ENCODE peak calls at places on chromosomes 3 and 15, in five cellular contexts. D is GM23338; K is suprapubic skin; U is neural progenitor cell; B is effector memory CD4-positive, alpha-beta T cell. A is an unnamed sample. For H3K4me1, the result is how much of the 10 kb centered on the place peaks cover.

GRCh38 chr3:123028233-123028828 is 768 bp upstream of the SEMA5B start:
- DNase-seq in K (no peak), U (peak), D (peak), B (no peak), A (no peak)

GRCh38 chr15:48352474-48353072 is 21.3 kb downstream of the DUT start:
- DNase-seq in B (no peak), U (peak), D (peak), K (no peak), A (peak)

GRCh38 chr3:30498587-30498967 is 107.8 kb upstream of the TGFBR2 start:
- DNase-seq in U (no peak), K (no peak), D (no peak), B (no peak), A (no peak)

GRCh38 chr3:131299836-131300235 is 81.7 kb upstream of the NUDT16 start:
- DNase-seq in U (no peak), K (no peak), B (no peak), D (no peak), A (no peak)

GRCh38 chr15:68578960-68579935 is at the start of gene CORO2B:
- DNase-seq in B (no peak), D (peak), U (peak), K (no peak), A (no peak)

GRCh38 chr15:67296684-67297083 is 42.1 kb downstream of the IQCH start:
- DNase-seq in U (no peak), K (no peak), D (no peak), B (no peak), A (no peak)

GRCh38 chr3:194003128-194004057 is 132.6 kb upstream of the HES1 start:
- DNase-seq in D (peak), B (no peak), U (peak), K (peak), A (no peak)

GRCh38 chr15:44568338-44568737 is 31.4 kb downstream of the EIF3J start:
- DNase-seq in D (no peak), K (no peak), U (no peak), B (no peak), A (no peak)

GRCh38 chr15:90219421-90220141 is 14.2 kb downstream of the CIB1 start:
- DNase-seq in U (peak), D (peak), B (peak), K (no peak), A (peak)

GRCh38 chr3:40037582-40037981 is 228.2 kb downstream of the MYRIP start:
- DNase-seq in D (peak), U (no peak), K (no peak), B (no peak), A (no peak)

GRCh38 chr15:41115088-41115651 is 910 bp downstream of the INO80 start:
- DNase-seq in B (no peak), K (no peak), D (peak), U (peak), A (no peak)

GRCh38 chr15:29826908-29827307 is 4.6 kb upstream of the TJP1 start:
- DNase-seq in U (no peak), D (no peak), B (no peak), K (no peak), A (no peak)

GRCh38 chr15:29825205-29825604 is 2.9 kb upstream of the TJP1 start:
- DNase-seq in K (no peak), B (no peak), U (no peak), D (no peak), A (no peak)

GRCh38 chr15:29822100-29822684 is at the start of gene TJP1:
- DNase-seq in K (peak), B (no peak), D (peak), U (peak), A (no peak)

GRCh38 chr15:29822685-29823459 is 604 bp upstream of the TJP1 start:
- DNase-seq in B (no peak), D (peak), U (peak), K (peak), A (peak)

DNA sequence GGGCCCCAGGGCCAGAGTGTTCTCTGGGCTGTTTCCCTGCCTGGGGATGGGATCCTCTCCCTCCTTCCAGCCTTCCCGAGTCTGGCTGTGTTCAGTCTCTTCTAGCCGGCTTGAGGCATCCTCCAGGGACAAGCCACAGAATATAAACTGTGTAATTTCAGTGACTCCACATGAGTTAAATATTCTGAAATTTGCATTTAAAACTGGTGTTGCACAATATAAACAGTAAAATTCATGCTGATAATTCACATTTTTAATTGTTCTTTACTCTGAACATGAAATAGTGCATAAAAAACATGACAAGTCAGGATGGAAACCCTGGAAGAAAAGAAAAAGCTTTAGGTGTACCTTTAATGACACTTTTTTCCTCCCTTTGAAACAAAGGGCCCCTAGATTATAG is 5.2 kb upstream of the TJP1 start:
- DNase-seq in U (no peak), D (no peak), B (no peak), K (no peak), A (no peak)
- H3K4me1 ChIP-seq in U (under half), D (under half), B (under half), K (under half), A (under half)

DNA sequence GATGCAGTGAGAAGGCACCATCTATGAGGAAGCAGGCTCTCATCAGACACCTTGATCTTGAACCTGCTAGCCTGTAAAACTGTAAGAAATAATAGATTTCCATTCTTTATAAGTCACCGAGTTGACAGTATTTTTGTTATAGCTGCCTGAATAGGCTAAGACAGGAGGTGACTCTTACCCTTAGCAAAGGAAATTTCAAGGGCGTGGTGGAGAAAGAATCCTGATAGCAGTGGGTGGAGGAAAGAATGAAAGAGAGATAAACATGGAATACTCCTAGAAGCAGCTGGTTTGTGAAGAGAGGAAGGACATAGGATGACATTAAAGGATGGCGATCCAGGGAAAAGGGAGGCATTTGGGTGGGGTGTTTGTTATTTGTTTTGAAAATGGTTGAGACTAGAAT is 41.4 kb downstream of the SIDT1 start:
- DNase-seq in U (no peak), B (no peak), K (no peak), D (no peak), A (no peak)
- H3K27ac ChIP-seq in U (no peak), B (no peak), K (no peak), D (no peak), A (no peak)

GRCh38 chr3:14344351-14344750 is 58.1 kb upstream of the SLC6A6 start:
- DNase-seq in D (peak), K (no peak), B (no peak), U (peak), A (no peak)
- H3K4me3 ChIP-seq in D (no peak), K (no peak), B (no peak), U (no peak), A (no peak)

GRCh38 chr3:61518590-61518989 is 42.8 kb upstream of the PTPRG start:
- DNase-seq in D (no peak), K (no peak), U (no peak), B (no peak), A (no peak)
- H3K4me1 ChIP-seq in D (under half), K (under half), U (under half), B (under half), A (under half)

GRCh38 chr3:152466784-152467183 is 198.1 kb downstream of the MBNL1 start:
- DNase-seq in D (peak), B (no peak), U (no peak), K (no peak), A (no peak)
- H3K27ac ChIP-seq in D (no peak), B (no peak), U (no peak), K (no peak), A (no peak)

GRCh38 chr15:96352594-96353377 is 22.3 kb downstream of the NR2F2 start:
- DNase-seq in K (no peak), B (no peak), D (peak), U (peak), A (no peak)
- H3K4me3 ChIP-seq in K (no peak), B (no peak), D (peak), U (peak), A (no peak)

GRCh38 chr3:31891876-31892455 is 89.1 kb downstream of the OSBPL10 start:
- DNase-seq in K (no peak), B (no peak), U (no peak), D (no peak), A (no peak)
- H3K4me1 ChIP-seq in K (under half), B (under half), U (under half), D (half or more), A (under half)

GRCh38 chr3:169600732-169601131 is 62.8 kb downstream of the MECOM start:
- DNase-seq in K (no peak), B (no peak), D (no peak), U (no peak), A (no peak)
- H3K27ac ChIP-seq in K (no peak), B (no peak), D (no peak), U (no peak), A (no peak)

GRCh38 chr3:129003578-129004112 is 2.5 kb downstream of the EFCC1 start:
- DNase-seq in D (peak), K (no peak), B (peak), U (peak), A (peak)
- H3K4me3 ChIP-seq in D (peak), K (peak), B (no peak), U (no peak), A (no peak)

GRCh38 chr15:89078831-89079810 is 9.1 kb upstream of the ABHD2 start:
- DNase-seq in U (no peak), K (no peak), B (no peak), D (no peak), A (no peak)

GRCh38 chr15:89077750-89078149 is 10.5 kb upstream of the ABHD2 start:
- DNase-seq in U (no peak), B (no peak), D (no peak), K (no peak), A (no peak)

GRCh38 chr15:89074402-89075012 is 13.7 kb upstream of the ABHD2 start:
- DNase-seq in B (no peak), U (no peak), D (no peak), K (no peak), A (no peak)

GRCh38 chr15:89075121-89075640 is 13.1 kb upstream of the ABHD2 start:
- DNase-seq in K (no peak), D (no peak), U (no peak), B (no peak), A (no peak)

DNA sequence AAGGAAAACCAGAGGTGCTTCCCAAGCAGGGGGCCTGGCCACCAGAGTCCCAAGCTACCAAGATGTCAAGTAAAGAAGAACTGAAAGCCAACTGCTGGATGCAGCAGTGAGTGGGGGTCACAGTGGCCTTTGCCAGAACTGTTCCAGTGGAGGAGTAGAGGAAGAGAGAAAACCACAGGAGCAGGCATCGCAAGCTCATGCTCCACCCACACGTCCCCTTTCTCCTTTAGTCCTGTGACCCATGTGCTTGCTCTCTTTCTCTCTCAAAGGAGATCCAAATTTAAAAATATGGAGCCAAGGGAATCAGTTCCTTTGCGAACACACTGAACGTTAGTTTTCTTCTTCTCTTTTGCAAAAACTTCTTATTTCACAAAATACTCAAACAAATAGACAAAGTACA is 12.4 kb upstream of the ABHD2 start:
- DNase-seq in K (no peak), U (no peak), D (no peak), B (no peak), A (no peak)
- H3K4me1 ChIP-seq in K (under half), U (under half), D (under half), B (under half), A (under half)

A was measured in CD8-positive, alpha-beta memory T cell.